ENCODE peak calls at places on chromosomes 16 and 17, in four cellular contexts. Q is neural progenitor cell, V is body of pancreas, H is MG63. T is an unnamed sample. For H3K9me3, the result is how much of the 10 kb centered on the place peaks cover.

GRCh38 chr17:67636841-67637240 is 80.9 kb upstream of the NOL11 start:
- DNase-seq in Q (no peak), V (peak), H (no peak), T (no peak)

GRCh38 chr17:82400830-82401229 is 17.3 kb upstream of the HEXD start:
- DNase-seq in Q (no peak), V (no peak), H (no peak), T (no peak)

GRCh38 chr16:81657224-81657623 is 121.9 kb upstream of the PLCG2 start:
- DNase-seq in Q (no peak), V (no peak), H (no peak), T (no peak)

GRCh38 chr16:57366544-57367040 is 5.7 kb upstream of the CX3CL1 start:
- DNase-seq in Q (no peak), V (no peak), H (no peak), T (no peak)

GRCh38 chr17:60154616-60155426 is 5.0 kb downstream of the CA4 start:
- DNase-seq in Q (no peak), V (no peak), H (peak), T (no peak)

GRCh38 chr16:30605148-30605547 is 5.0 kb downstream of the ZNF689 start:
- DNase-seq in Q (no peak), V (no peak), H (no peak), T (no peak)

GRCh38 chr16:81232740-81233367 is 5.6 kb upstream of the BCO1 start:
- DNase-seq in Q (no peak), V (no peak), H (no peak), T (no peak)

GRCh38 chr16:72264776-72265175 is 92.8 kb upstream of the PMFBP1 start:
- DNase-seq in Q (no peak), V (no peak), H (no peak), T (no peak)

GRCh38 chr16:72723781-72724180 is 324.1 kb downstream of the ZFHX3 start:
- DNase-seq in Q (no peak), V (no peak), H (no peak), T (no peak)

GRCh38 chr17:82237746-82238561 is 9.1 kb downstream of the SLC16A3 start:
- DNase-seq in Q (no peak), V (no peak), H (no peak), T (no peak)

GRCh38 chr16:21324267-21324666 is 46.2 kb upstream of the CRYM start:
- DNase-seq in Q (no peak), V (no peak), H (no peak), T (no peak)

GRCh38 chr16:9309844-9310243 is 218.4 kb downstream of the HAPSTR1 start:
- DNase-seq in Q (no peak), V (no peak), H (no peak), T (no peak)

GRCh38 chr16:19696961-19697360 is 21.1 kb downstream of the KNOP1 start:
- DNase-seq in Q (no peak), V (no peak), H (no peak), T (no peak)

GRCh38 chr17:74354123-74354522 is 7.5 kb downstream of the BTBD17 start:
- DNase-seq in Q (peak), V (no peak), H (no peak), T (no peak)

GRCh38 chr16:77408607-77409006 is 26.2 kb downstream of the ADAMTS18 start:
- DNase-seq in Q (no peak), V (no peak), H (no peak), T (no peak)

GRCh38 chr16:60432472-60432871 is 1603.8 kb downstream of the CDH8 start:
- DNase-seq in Q (no peak), V (no peak), H (no peak), T (no peak)

GRCh38 chr17:16589097-16589969 is 20.3 kb upstream of the ZNF287 start:
- DNase-seq in Q (peak), V (peak), H (peak), T (peak)

GRCh38 chr17:29625037-29625750 is 2.5 kb upstream of the CORO6 start:
- DNase-seq in Q (peak), V (no peak), H (peak), T (no peak)

GRCh38 chr16:75946058-75946457 is 219.8 kb upstream of the CPHXL start:
- DNase-seq in Q (no peak), V (peak), H (no peak), T (no peak)

GRCh38 chr17:77323413-77324171 is 182.8 kb downstream of the SEC14L1 start:
- DNase-seq in Q (no peak), V (no peak), H (peak), T (peak)

GRCh38 chr16:29877266-29877961 is 14.4 kb upstream of the CDIPT start:
- DNase-seq in Q (peak), V (no peak), H (peak), T (peak)

GRCh38 chr17:66904760-66905637 is 59.5 kb upstream of the CACNG4 start:
- DNase-seq in Q (no peak), V (peak), H (no peak), T (peak)

GRCh38 chr16:46688101-46688656 is 799 bp downstream of the VPS35 start:
- DNase-seq in Q (no peak), V (no peak), H (no peak), T (no peak)

GRCh38 chr17:81403671-81404534 is 8.6 kb downstream of the BAHCC1 start:
- DNase-seq in Q (no peak), V (no peak), H (no peak), T (no peak)

GRCh38 chr16:89695086-89695874 is 6.2 kb downstream of the SPATA2L start:
- DNase-seq in Q (no peak), V (no peak), H (no peak), T (peak)

GRCh38 chr16:55297910-55298175 is 26.2 kb upstream of the IRX6 start:
- DNase-seq in Q (no peak), V (no peak), H (peak), T (no peak)

GRCh38 chr17:49952209-49952911 is 16.6 kb upstream of the DLX4 start:
- DNase-seq in Q (peak), V (peak), H (peak), T (peak)

DNA sequence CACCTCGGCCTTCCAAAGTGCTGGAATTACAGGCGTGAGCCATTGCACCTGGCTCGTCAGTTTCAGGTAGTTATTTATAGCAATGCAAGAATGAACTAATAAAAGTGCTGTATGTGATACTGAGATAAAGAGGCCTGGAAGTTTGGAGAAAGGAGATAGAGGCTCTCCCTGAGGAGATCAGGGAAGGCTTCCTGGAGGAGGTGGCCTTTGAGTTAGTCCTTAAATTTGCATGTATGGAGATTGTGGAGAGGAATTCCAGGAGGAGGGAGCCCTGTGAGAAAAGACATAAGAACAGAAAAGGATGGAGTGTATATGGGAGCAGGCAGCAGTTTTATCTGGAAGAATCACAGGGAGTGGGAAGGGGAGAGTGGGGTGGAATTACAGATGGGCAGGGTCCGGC is 276.6 kb upstream of the EEF2KMT start:
- DNase-seq in Q (no peak), V (no peak), H (no peak), T (no peak)
- H3K9me3 ChIP-seq in Q (under half), V (under half), H (under half), T (under half)

DNA sequence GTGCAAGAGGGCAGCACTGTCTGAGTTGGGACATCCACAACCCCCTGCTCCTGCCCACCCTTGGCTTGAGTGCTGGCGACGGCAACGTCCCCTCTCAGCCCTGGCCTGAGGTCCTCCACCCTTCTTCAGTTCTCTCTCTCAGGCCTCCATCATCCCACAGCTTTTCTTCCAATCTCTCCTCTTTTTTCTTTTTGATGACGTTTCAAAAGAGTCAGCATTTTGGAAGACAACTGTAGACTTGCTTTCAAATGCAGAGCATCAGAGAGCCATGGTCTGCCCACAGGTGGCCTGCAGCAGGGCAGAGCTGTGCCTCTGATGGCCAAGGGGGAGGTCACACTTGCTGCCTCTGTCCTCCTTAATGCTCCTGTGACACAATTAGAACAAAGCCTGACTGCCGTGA is 775.4 kb downstream of the KCNJ18 start:
- DNase-seq in Q (no peak), V (no peak), H (no peak), T (no peak)
- H3K9me3 ChIP-seq in Q (under half), V (under half), H (under half), T (under half)

GRCh38 chr17:41107941-41108445 is 2.8 kb downstream of the KRTAP4-9 start:
- DNase-seq in Q (no peak), V (no peak), H (no peak), T (no peak)

GRCh38 chr17:41116292-41116691 is 1.9 kb downstream of the KRTAP4-11 start:
- DNase-seq in Q (no peak), V (no peak), H (no peak), T (no peak)

GRCh38 chr17:41111151-41111885 is 6.1 kb downstream of the KRTAP4-9 start:
- DNase-seq in Q (no peak), V (no peak), H (no peak), T (no peak)
- H3K9me3 ChIP-seq in Q (under half), V (under half), H (under half), T (under half)

GRCh38 chr16:3388325-3388724 is 12.5 kb downstream of the ZSCAN32 start:
- DNase-seq in Q (no peak), V (no peak), H (no peak), T (no peak)
- H3K9me3 ChIP-seq in Q (under half), V (half or more), H (under half), T (under half)

GRCh38 chr16:80071964-80072363 is 468.8 kb upstream of the DYNLRB2 start:
- DNase-seq in Q (no peak), V (no peak), H (no peak), T (no peak)
- H3K9me3 ChIP-seq in Q (under half), V (under half), H (under half), T (under half)

DNA sequence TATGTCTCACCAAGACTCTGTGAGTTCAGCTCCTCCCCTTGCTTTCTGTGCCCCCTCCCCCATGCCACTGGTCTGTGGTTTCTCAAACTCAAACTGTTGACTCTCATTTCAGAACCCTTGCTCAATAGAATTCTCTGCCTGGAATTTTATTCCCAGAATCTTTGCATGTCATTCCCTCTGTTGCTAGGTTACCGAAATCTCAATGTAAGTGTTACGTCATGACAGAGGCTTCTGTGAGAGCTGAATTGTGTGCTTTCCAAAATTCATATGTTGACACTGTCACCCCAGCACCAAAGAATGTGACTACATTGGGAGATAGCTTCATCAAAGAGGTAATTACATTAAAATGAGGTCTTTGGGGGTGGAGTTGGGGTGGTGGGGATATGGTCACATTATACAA is 1938.8 kb downstream of the TP53TG3F start:
- DNase-seq in Q (no peak), V (no peak), H (no peak), T (no peak)
- H3K9me3 ChIP-seq in Q (under half), V (under half), H (under half), T (under half)

GRCh38 chr17:37714897-37715296 is 30.0 kb downstream of the HNF1B start:
- DNase-seq in Q (no peak), V (no peak), H (no peak), T (no peak)
- H3K9me3 ChIP-seq in Q (under half), V (under half), H (under half), T (under half)